ENCODE peak calls at places on chromosome 15, in eight cellular contexts. One of them, this sample, is unnamed. For H3K36me3, the result is how much of the 10 kb centered on the place peaks cover.

GRCh38 chr15:41832875-41833274 is 5.0 kb downstream of the JMJD7 start:
- DNase-seq in HCT116: no peak
- DNase-seq in tibial artery: no peak
- DNase-seq in A673: no peak
- DNase-seq in prostate gland: peak
- DNase-seq in spleen: no peak
- DNase-seq in left ventricle myocardium inferior: no peak
- DNase-seq in body of pancreas: no peak
- DNase-seq in this sample: no peak

GRCh38 chr15:55863911-55864310 is 121.0 kb upstream of the PRTG start:
- DNase-seq in HCT116: no peak
- DNase-seq in tibial artery: no peak
- DNase-seq in A673: no peak
- DNase-seq in prostate gland: no peak
- DNase-seq in spleen: no peak
- DNase-seq in left ventricle myocardium inferior: no peak
- DNase-seq in body of pancreas: no peak
- DNase-seq in this sample: no peak

GRCh38 chr15:81265944-81266775 is 57.8 kb downstream of the STARD5 start:
- DNase-seq in HCT116: peak
- DNase-seq in tibial artery: peak
- DNase-seq in A673: peak
- DNase-seq in prostate gland: peak
- DNase-seq in spleen: peak
- DNase-seq in left ventricle myocardium inferior: peak
- DNase-seq in body of pancreas: peak
- DNase-seq in this sample: no peak

GRCh38 chr15:42184313-42184712 is 23.8 kb downstream of the VPS39 start:
- DNase-seq in HCT116: no peak
- DNase-seq in tibial artery: no peak
- DNase-seq in A673: no peak
- DNase-seq in prostate gland: no peak
- DNase-seq in spleen: no peak
- DNase-seq in left ventricle myocardium inferior: peak
- DNase-seq in body of pancreas: no peak
- DNase-seq in this sample: no peak

GRCh38 chr15:81182746-81183402 is 13.8 kb upstream of the IL16 start:
- DNase-seq in HCT116: no peak
- DNase-seq in tibial artery: peak
- DNase-seq in A673: no peak
- DNase-seq in prostate gland: no peak
- DNase-seq in spleen: no peak
- DNase-seq in left ventricle myocardium inferior: no peak
- DNase-seq in body of pancreas: no peak
- DNase-seq in this sample: no peak

GRCh38 chr15:64423970-64424369 is 36.3 kb downstream of the TRIP4 start:
- DNase-seq in HCT116: no peak
- DNase-seq in tibial artery: no peak
- DNase-seq in A673: no peak
- DNase-seq in prostate gland: no peak
- DNase-seq in spleen: no peak
- DNase-seq in left ventricle myocardium inferior: no peak
- DNase-seq in body of pancreas: no peak
- DNase-seq in this sample: no peak

GRCh38 chr15:51283026-51283425 is 55.4 kb downstream of the CYP19A1 start:
- DNase-seq in HCT116: no peak
- DNase-seq in tibial artery: no peak
- DNase-seq in A673: no peak
- DNase-seq in prostate gland: no peak
- DNase-seq in spleen: no peak
- DNase-seq in left ventricle myocardium inferior: no peak
- DNase-seq in body of pancreas: no peak
- DNase-seq in this sample: no peak

GRCh38 chr15:80169768-80170357 is 17.1 kb downstream of the FAH start:
- DNase-seq in HCT116: no peak
- DNase-seq in tibial artery: no peak
- DNase-seq in A673: no peak
- DNase-seq in prostate gland: no peak
- DNase-seq in spleen: no peak
- DNase-seq in left ventricle myocardium inferior: no peak
- DNase-seq in body of pancreas: no peak
- DNase-seq in this sample: no peak

GRCh38 chr15:100926971-100927756 is 8.0 kb downstream of the LRRK1 start:
- DNase-seq in HCT116: no peak
- DNase-seq in tibial artery: no peak
- DNase-seq in A673: no peak
- DNase-seq in prostate gland: no peak
- DNase-seq in spleen: no peak
- DNase-seq in left ventricle myocardium inferior: no peak
- DNase-seq in body of pancreas: no peak
- DNase-seq in this sample: no peak
- H3K4me3 ChIP-seq in HCT116: no peak
- H3K4me3 ChIP-seq in tibial artery: no peak
- H3K4me3 ChIP-seq in A673: no peak
- H3K4me3 ChIP-seq in prostate gland: no peak
- H3K4me3 ChIP-seq in spleen: no peak
- H3K4me3 ChIP-seq in left ventricle myocardium inferior: no peak
- H3K4me3 ChIP-seq in body of pancreas: no peak
- H3K4me3 ChIP-seq in this sample: no peak

GRCh38 chr15:45180648-45181436 is 6.9 kb downstream of the SHF start:
- DNase-seq in HCT116: no peak
- DNase-seq in tibial artery: no peak
- DNase-seq in A673: no peak
- DNase-seq in prostate gland: no peak
- DNase-seq in spleen: peak
- DNase-seq in left ventricle myocardium inferior: no peak
- DNase-seq in body of pancreas: no peak
- DNase-seq in this sample: no peak

GRCh38 chr15:45179221-45179985 is 8.4 kb downstream of the SHF start:
- DNase-seq in HCT116: peak
- DNase-seq in tibial artery: no peak
- DNase-seq in A673: peak
- DNase-seq in prostate gland: no peak
- DNase-seq in spleen: peak
- DNase-seq in left ventricle myocardium inferior: no peak
- DNase-seq in body of pancreas: peak
- DNase-seq in this sample: no peak

GRCh38 chr15:45181491-45182285 is 6.1 kb downstream of the SHF start:
- DNase-seq in HCT116: no peak
- DNase-seq in tibial artery: no peak
- DNase-seq in A673: peak
- DNase-seq in prostate gland: no peak
- DNase-seq in spleen: no peak
- DNase-seq in left ventricle myocardium inferior: no peak
- DNase-seq in body of pancreas: no peak
- DNase-seq in this sample: no peak

GRCh38 chr15:45183001-45183400 is 4.8 kb downstream of the SHF start:
- DNase-seq in HCT116: no peak
- DNase-seq in tibial artery: no peak
- DNase-seq in A673: no peak
- DNase-seq in prostate gland: no peak
- DNase-seq in spleen: no peak
- DNase-seq in left ventricle myocardium inferior: no peak
- DNase-seq in body of pancreas: no peak
- DNase-seq in this sample: no peak

DNA sequence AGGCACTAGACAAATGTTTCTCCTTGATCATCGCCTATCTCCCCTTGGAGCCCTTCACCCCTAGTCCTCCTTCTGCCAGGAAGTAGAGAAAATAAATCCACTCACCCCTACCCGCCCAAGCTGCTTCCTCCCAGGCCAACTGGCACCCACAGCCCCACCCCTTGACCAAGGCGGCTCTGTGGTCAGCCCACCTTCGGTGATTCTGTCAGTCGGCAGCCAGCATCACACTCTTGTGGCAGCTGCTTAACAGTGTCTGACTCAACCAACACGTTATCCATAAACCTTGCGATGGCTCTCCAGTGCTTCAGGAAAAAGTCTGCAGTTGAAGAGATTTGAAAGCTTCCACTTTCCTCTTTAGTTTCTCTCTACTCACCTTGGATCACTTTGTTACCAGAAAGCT is 7.6 kb downstream of the SHF start:
- DNase-seq in HCT116: no peak
- DNase-seq in tibial artery: no peak
- DNase-seq in A673: no peak
- DNase-seq in prostate gland: no peak
- DNase-seq in spleen: peak
- DNase-seq in left ventricle myocardium inferior: no peak
- DNase-seq in body of pancreas: no peak
- DNase-seq in this sample: no peak
- H3K36me3 ChIP-seq in HCT116: under half
- H3K36me3 ChIP-seq in tibial artery: under half
- H3K36me3 ChIP-seq in A673: under half
- H3K36me3 ChIP-seq in prostate gland: under half
- H3K36me3 ChIP-seq in spleen: under half
- H3K36me3 ChIP-seq in left ventricle myocardium inferior: under half
- H3K36me3 ChIP-seq in body of pancreas: under half
- H3K36me3 ChIP-seq in this sample: under half

GRCh38 chr15:93025625-93025982 is 63.4 kb downstream of the RGMA start:
- DNase-seq in HCT116: no peak
- DNase-seq in tibial artery: no peak
- DNase-seq in A673: no peak
- DNase-seq in prostate gland: no peak
- DNase-seq in spleen: no peak
- DNase-seq in left ventricle myocardium inferior: no peak
- DNase-seq in body of pancreas: no peak
- DNase-seq in this sample: no peak

GRCh38 chr15:93027413-93027812 is 61.6 kb downstream of the RGMA start:
- DNase-seq in HCT116: no peak
- DNase-seq in tibial artery: no peak
- DNase-seq in A673: no peak
- DNase-seq in prostate gland: no peak
- DNase-seq in spleen: peak
- DNase-seq in left ventricle myocardium inferior: no peak
- DNase-seq in body of pancreas: no peak
- DNase-seq in this sample: no peak

GRCh38 chr15:93024293-93024692 is 64.7 kb downstream of the RGMA start:
- DNase-seq in HCT116: no peak
- DNase-seq in tibial artery: no peak
- DNase-seq in A673: no peak
- DNase-seq in prostate gland: no peak
- DNase-seq in spleen: no peak
- DNase-seq in left ventricle myocardium inferior: no peak
- DNase-seq in body of pancreas: no peak
- DNase-seq in this sample: no peak

GRCh38 chr15:93026359-93026758 is 62.7 kb downstream of the RGMA start:
- DNase-seq in HCT116: no peak
- DNase-seq in tibial artery: no peak
- DNase-seq in A673: no peak
- DNase-seq in prostate gland: no peak
- DNase-seq in spleen: peak
- DNase-seq in left ventricle myocardium inferior: no peak
- DNase-seq in body of pancreas: no peak
- DNase-seq in this sample: no peak

DNA sequence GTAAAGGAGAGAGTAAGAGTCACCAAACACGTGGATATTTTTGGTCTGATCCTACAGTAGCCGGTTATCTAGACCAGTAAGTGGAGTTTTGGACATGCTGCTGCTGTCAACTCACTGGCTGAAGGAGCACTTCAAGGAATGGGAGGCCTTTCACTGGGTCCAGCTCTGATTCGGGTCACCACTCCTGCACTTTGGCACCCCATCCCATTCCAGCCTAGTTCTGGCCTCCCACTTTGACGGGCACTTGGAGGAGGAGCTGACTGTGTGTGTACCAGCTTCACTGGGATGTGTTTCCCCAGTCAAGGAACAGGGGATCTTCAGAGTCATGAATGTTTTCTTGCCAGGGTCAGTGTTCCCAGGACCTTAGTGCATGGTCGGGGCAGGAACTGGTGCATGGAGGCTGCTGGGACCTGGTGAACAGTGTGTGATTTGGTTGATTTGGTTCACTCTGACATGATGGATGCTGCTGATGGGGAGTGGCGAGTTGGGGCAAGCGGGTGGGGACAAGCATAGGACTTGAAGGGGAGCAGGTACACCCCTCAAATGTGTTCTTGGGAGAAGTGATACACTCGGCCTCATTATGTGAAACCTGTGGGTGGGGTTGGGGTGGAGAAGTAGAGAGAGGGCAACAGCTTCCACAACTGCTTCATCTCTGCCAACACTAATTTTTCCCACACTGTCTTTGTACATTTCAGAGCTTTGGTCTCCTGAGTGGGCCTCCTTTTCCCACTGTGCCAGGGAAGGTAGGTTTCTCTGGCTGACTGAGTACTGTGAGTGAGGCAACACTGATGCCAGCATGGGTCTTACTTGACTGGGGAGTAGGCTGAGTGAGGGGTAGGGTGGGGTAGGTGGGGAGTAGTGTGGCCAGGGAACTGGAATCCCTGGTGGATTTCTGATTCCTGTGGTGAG is 64.0 kb downstream of the RGMA start:
- DNase-seq in HCT116: no peak
- DNase-seq in tibial artery: no peak
- DNase-seq in A673: no peak
- DNase-seq in prostate gland: no peak
- DNase-seq in spleen: no peak
- DNase-seq in left ventricle myocardium inferior: no peak
- DNase-seq in body of pancreas: no peak
- DNase-seq in this sample: no peak
- TF ChIP-seq CTCF in HCT116: no peak
- TF ChIP-seq CTCF in tibial artery: no peak
- TF ChIP-seq CTCF in A673: no peak
- TF ChIP-seq CTCF in prostate gland: no peak
- TF ChIP-seq CTCF in spleen: no peak
- TF ChIP-seq CTCF in left ventricle myocardium inferior: no peak
- TF ChIP-seq CTCF in body of pancreas: no peak
- TF ChIP-seq CTCF in this sample: no peak

GRCh38 chr15:65772909-65773308 is 19.2 kb downstream of the DENND4A start:
- DNase-seq in HCT116: no peak
- DNase-seq in tibial artery: no peak
- DNase-seq in A673: no peak
- DNase-seq in prostate gland: no peak
- DNase-seq in spleen: no peak
- DNase-seq in left ventricle myocardium inferior: no peak
- DNase-seq in body of pancreas: no peak
- DNase-seq in this sample: no peak

GRCh38 chr15:65778269-65778668 is 13.8 kb downstream of the DENND4A start:
- DNase-seq in HCT116: no peak
- DNase-seq in tibial artery: no peak
- DNase-seq in A673: no peak
- DNase-seq in prostate gland: no peak
- DNase-seq in spleen: no peak
- DNase-seq in left ventricle myocardium inferior: no peak
- DNase-seq in body of pancreas: no peak
- DNase-seq in this sample: no peak

GRCh38 chr15:65773386-65774111 is 18.5 kb downstream of the DENND4A start:
- DNase-seq in HCT116: no peak
- DNase-seq in tibial artery: no peak
- DNase-seq in A673: no peak
- DNase-seq in prostate gland: no peak
- DNase-seq in spleen: no peak
- DNase-seq in left ventricle myocardium inferior: no peak
- DNase-seq in body of pancreas: no peak
- DNase-seq in this sample: no peak

GRCh38 chr15:65782096-65782495 is 10.0 kb downstream of the DENND4A start:
- DNase-seq in HCT116: no peak
- DNase-seq in tibial artery: no peak
- DNase-seq in A673: no peak
- DNase-seq in prostate gland: no peak
- DNase-seq in spleen: no peak
- DNase-seq in left ventricle myocardium inferior: no peak
- DNase-seq in body of pancreas: no peak
- DNase-seq in this sample: no peak

DNA sequence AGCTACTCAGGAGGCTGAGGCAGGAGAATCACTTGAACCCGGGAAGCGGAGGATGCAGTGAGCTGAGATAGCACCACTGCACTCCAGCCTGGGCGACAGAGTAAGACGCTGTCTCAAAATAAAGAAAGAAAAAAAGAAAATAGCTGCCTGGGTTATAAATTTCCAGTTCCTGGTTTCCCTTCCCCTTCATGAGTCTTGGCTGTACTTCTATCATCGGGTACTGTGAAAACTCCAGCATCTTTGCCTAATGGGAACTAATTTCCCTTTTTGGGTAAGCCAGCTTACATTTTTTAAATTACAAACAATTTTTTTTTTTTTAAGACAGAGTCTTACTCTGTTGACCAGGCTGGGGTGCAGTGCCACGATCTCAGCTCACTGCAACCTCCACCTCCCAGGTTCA is 15.0 kb downstream of the DENND4A start:
- DNase-seq in HCT116: no peak
- DNase-seq in tibial artery: no peak
- DNase-seq in A673: no peak
- DNase-seq in prostate gland: no peak
- DNase-seq in spleen: no peak
- DNase-seq in left ventricle myocardium inferior: no peak
- DNase-seq in body of pancreas: no peak
- DNase-seq in this sample: no peak
- H3K4me3 ChIP-seq in HCT116: no peak
- H3K4me3 ChIP-seq in tibial artery: no peak
- H3K4me3 ChIP-seq in A673: no peak
- H3K4me3 ChIP-seq in prostate gland: no peak
- H3K4me3 ChIP-seq in spleen: peak
- H3K4me3 ChIP-seq in left ventricle myocardium inferior: no peak
- H3K4me3 ChIP-seq in body of pancreas: no peak
- H3K4me3 ChIP-seq in this sample: no peak